ENCODE peak calls at places on chromosomes 13 and 19, in four cellular contexts. S, T, Y and I are unnamed samples.

GRCh38 chr13:68927387-68928026 is 1180.1 kb upstream of the ATXN8OS start:
- DNase-seq in S (peak; percentile 35), T (no peak), Y (peak; percentile 86), I (peak; percentile 0)

GRCh38 chr13:44048326-44048725 is 168.6 kb downstream of the LACC1 start:
- DNase-seq in S (no peak), T (no peak), Y (no peak), I (peak; percentile 25)

GRCh38 chr19:30842926-30843325 is 470.7 kb downstream of the ZNF536 start:
- DNase-seq in S (no peak), T (no peak), Y (no peak), I (no peak)

GRCh38 chr19:42477117-42477516 is 34.4 kb upstream of the CXCL17 start:
- DNase-seq in S (no peak), T (no peak), Y (no peak), I (no peak)

GRCh38 chr13:50707533-50708096 is 135.9 kb downstream of the DLEU7 start:
- DNase-seq in S (no peak), T (no peak), Y (no peak), I (no peak)

GRCh38 chr13:62875118-62875640 is 1459.5 kb upstream of the PCDH20 start:
- DNase-seq in S (no peak), T (no peak), Y (no peak), I (no peak)

GRCh38 chr13:80704369-80704768 is 363.4 kb upstream of the SPRY2 start:
- DNase-seq in S (no peak), T (no peak), Y (no peak), I (no peak)

GRCh38 chr13:29753593-29754485 is 96.6 kb downstream of the UBL3 start:
- DNase-seq in S (no peak), T (peak; percentile 16), Y (peak; percentile 21), I (no peak)

GRCh38 chr19:1234670-1235380 is 3.0 kb downstream of the CBARP start:
- DNase-seq in S (no peak), T (no peak), Y (no peak), I (no peak)

GRCh38 chr19:1237754-1238372 is at the start of gene CBARP:
- DNase-seq in S (no peak), T (no peak), Y (no peak), I (no peak)

GRCh38 chr19:1237027-1237659 is 662 bp downstream of the CBARP start:
- DNase-seq in S (no peak), T (no peak), Y (no peak), I (no peak)

GRCh38 chr19:1235625-1236538 is 1.9 kb downstream of the CBARP start:
- DNase-seq in S (no peak), T (peak; percentile 50), Y (no peak), I (no peak)

GRCh38 chr19:1236566-1236965 is 1.2 kb downstream of the CBARP start:
- DNase-seq in S (no peak), T (no peak), Y (no peak), I (no peak)
- H3K4me3 ChIP-seq in S (peak overlapping the region; percentile 63), T (peak overlapping the region; percentile 94), Y (peak overlapping the region; percentile 83), I (peak overlapping the region; percentile 83)

DNA sequence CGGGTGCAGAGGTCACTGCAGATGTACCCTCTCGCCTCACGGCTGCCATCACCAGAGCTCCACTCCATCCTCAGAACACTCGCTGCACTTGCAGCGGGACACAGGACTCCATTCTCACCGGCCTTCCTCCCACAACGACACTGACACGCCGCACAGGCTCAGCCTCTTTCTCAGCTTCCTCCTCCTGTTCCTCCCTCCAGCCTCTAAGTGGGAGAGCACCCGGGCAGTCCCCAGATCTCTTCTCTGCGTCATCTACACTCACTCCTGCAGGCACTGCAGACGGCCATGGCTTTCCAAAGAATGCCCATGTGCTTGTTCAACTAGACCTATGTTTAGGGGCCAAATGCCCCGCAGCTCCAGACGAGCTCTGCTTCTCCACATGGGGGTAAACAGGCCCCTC is 14.3 kb upstream of the FKRP start:
- DNase-seq in S (no peak), T (no peak), Y (no peak), I (no peak)
- H3K4me2 ChIP-seq in S (peak overlapping the region; percentile 27), T (peak overlapping the region; percentile 10), Y (no peak overlapping the region), I (peak overlapping the region; percentile 32)

GRCh38 chr13:102495663-102496062 is 93.8 kb upstream of the FGF14 start:
- DNase-seq in S (no peak), T (no peak), Y (peak; percentile 39), I (no peak)
- H3K4me3 ChIP-seq in S (no peak overlapping the region), T (no peak overlapping the region), Y (peak overlapping the region; percentile 5), I (no peak overlapping the region)

DNA sequence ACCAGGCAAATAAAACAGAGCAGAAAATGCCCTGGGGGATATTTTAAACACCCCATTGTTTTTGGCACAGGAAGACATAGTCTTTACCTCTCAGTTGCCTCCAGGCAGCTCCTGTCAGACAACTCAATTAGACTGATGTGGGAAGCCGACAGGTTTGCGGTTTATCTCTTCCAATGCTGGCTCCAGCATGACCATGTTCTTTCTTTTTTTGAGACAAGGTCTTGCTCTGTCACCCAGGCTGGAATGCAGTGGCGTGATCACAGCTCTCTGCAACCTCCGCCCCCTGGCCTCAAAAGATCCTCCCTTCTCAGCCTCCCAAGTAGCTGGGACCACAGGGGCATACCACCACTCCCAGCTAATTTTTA is 212.8 kb downstream of the FOXO1 start:
- DNase-seq in S (no peak), T (no peak), Y (no peak), I (no peak)
- H3K4me2 ChIP-seq in S (peak overlapping the region; percentile 13), T (no peak overlapping the region), Y (no peak overlapping the region), I (no peak overlapping the region)

GRCh38 chr13:59038824-59039223 is 1124.9 kb downstream of the DIAPH3 start:
- DNase-seq in S (peak; percentile 2), T (peak; percentile 15), Y (no peak), I (peak; percentile 50)

GRCh38 chr13:59047546-59047945 is 1116.2 kb downstream of the DIAPH3 start:
- DNase-seq in S (no peak), T (no peak), Y (peak; percentile 7), I (no peak)

DNA sequence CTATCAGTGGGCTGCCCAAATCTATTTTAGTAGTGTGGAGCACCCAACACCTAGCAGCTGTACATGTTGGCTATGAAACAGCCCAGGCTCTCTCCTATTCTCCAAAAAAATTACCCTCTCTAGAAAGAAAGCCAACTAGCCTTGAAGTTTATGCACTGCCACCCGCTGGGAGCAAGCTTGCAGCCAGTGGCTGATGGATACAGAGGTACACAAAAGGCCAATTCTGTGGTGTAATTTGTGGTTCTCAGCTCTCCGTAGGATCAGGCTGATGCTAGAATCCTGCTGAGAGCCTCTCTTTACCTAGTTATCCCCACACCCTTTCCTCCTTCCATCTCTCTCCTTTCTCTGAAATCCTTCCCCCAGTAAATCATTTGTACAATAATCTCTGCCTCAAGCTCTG is 1120.7 kb downstream of the DIAPH3 start:
- DNase-seq in S (no peak), T (no peak), Y (peak; percentile 20), I (no peak)
- H3K4me3 ChIP-seq in S (no peak overlapping the region), T (no peak overlapping the region), Y (no peak overlapping the region), I (no peak overlapping the region)